ENCODE peak calls at places on chromosome 11, in eight cellular contexts. Z is AG20443; L is fibroblast of lung; W is fibroblast of villous mesenchyme; H is activated CD4-positive, alpha-beta T cell treated with anti-CD3 and anti-CD28 coated beads for 36 hours; Y is fibroblast of pulmonary artery; N is NCI-H1105 treated with DMSO at 0.1 percent for 48 hours; D is stimulated activated CD8-positive, alpha-beta memory T cell treated with anti-CD3 and anti-CD28 coated beads, Interleukin-7, amount 100 ng/mL, for 1 hour. A is an unnamed sample.

GRCh38 chr11:120675171-120675570 is 163.6 kb downstream of the GRIK4 start:
- DNase-seq in H (no peak), L (peak; percentile 37), N (peak; percentile 82), Y (no peak), W (no peak), Z (no peak), D (no peak), A (peak; percentile 8)

GRCh38 chr11:125995313-125995712 is 49.5 kb downstream of the VSIG10L2 start:
- DNase-seq in Z (no peak), H (peak; percentile 79), Y (no peak), D (no peak), L (peak; percentile 37), N (no peak), W (no peak), A (peak; percentile 20)

GRCh38 chr11:84465040-84465439 is 1162.1 kb downstream of the DLG2 start:
- DNase-seq in W (no peak), N (peak; percentile 46), Z (no peak), Y (peak; percentile 10), D (no peak), H (no peak), L (peak; percentile 21), A (peak; percentile 14)

GRCh38 chr11:63673579-63673978 is 2.4 kb upstream of the ATL3 start:
- DNase-seq in D (no peak), N (no peak), H (no peak), Y (no peak), W (no peak), L (peak; percentile 53), Z (no peak), A (peak; percentile 40)

GRCh38 chr11:61560751-61561150 is 20.1 kb downstream of the SYT7 start:
- DNase-seq in N (no peak), Z (no peak), D (no peak), W (no peak), Y (no peak), L (no peak), H (no peak), A (no peak)

GRCh38 chr11:104214517-104214916 is 50.6 kb upstream of the PDGFD start:
- DNase-seq in Y (no peak), D (no peak), L (no peak), N (no peak), Z (no peak), H (no peak), W (no peak), A (no peak)

GRCh38 chr11:19729141-19729540 is 16.5 kb downstream of the NAV2 start:
- DNase-seq in Z (no peak), H (no peak), N (no peak), L (no peak), D (no peak), Y (no peak), W (no peak), A (no peak)

GRCh38 chr11:106684944-106685343 is 333.3 kb downstream of the GUCY1A2 start:
- DNase-seq in H (no peak), L (no peak), Y (no peak), Z (no peak), N (no peak), W (no peak), D (no peak), A (no peak)

GRCh38 chr11:108568183-108568858 is 25.2 kb downstream of the EXPH5 start:
- DNase-seq in Z (no peak), Y (no peak), H (no peak), W (no peak), N (no peak), L (no peak), D (no peak), A (no peak)

GRCh38 chr11:129348813-129349212 is 26.8 kb upstream of the BARX2 start:
- DNase-seq in L (no peak), Z (no peak), W (no peak), Y (no peak), D (no peak), N (no peak), H (no peak), A (no peak)

GRCh38 chr11:69558519-69558941 is 77.1 kb downstream of the LINC01488 start:
- DNase-seq in N (no peak), W (no peak), L (no peak), D (no peak), Z (no peak), H (peak; percentile 31), Y (no peak), A (no peak)

GRCh38 chr11:96055706-96056387 is 131.9 kb upstream of the MTMR2 start:
- DNase-seq in L (peak; percentile 97), Z (peak; percentile 57), W (peak; percentile 39), H (peak; percentile 67), N (no peak), Y (no peak), D (no peak), A (peak; percentile 94)

GRCh38 chr11:33507967-33508366 is 192.7 kb downstream of the C11orf91 start:
- DNase-seq in Y (peak; percentile 81), H (no peak), W (peak; percentile 74), L (no peak), Z (peak; percentile 22), D (no peak), N (peak; percentile 21), A (no peak)

GRCh38 chr11:59222464-59223065 is 9.8 kb upstream of the MPEG1 start:
- DNase-seq in L (no peak), W (no peak), Y (no peak), Z (no peak), D (no peak), H (no peak), N (no peak), A (no peak)

A was measured in astrocyte.